ENCODE peak calls at places on chromosomes 1 and 21, in seven cellular contexts. Z, P, M, C, U, A and W are unnamed samples.

GRCh38 chr1:224517171-224517570 is 82.6 kb upstream of the WDR26 start:
- DNase-seq in A (no peak), U (no peak), C (no peak), Z (no peak), P (peak), M (no peak), W (no peak)

GRCh38 chr1:54495954-54496353 is 52.1 kb upstream of the ACOT11 start:
- DNase-seq in C (no peak), U (no peak), Z (no peak), P (no peak), M (no peak), A (no peak), W (no peak)

GRCh38 chr1:234848972-234849641 is 239.1 kb upstream of the IRF2BP2 start:
- DNase-seq in P (peak), U (no peak), C (no peak), M (peak), A (no peak), Z (no peak), W (no peak)

GRCh38 chr1:66331641-66332523 is 202.1 kb upstream of the SGIP1 start:
- DNase-seq in A (no peak), Z (peak), P (peak), M (peak), C (peak), U (peak), W (peak)

GRCh38 chr1:16338961-16339360 is 13.3 kb downstream of the FBXO42 start:
- DNase-seq in Z (no peak), A (no peak), C (no peak), P (no peak), U (no peak), M (no peak), W (no peak)

GRCh38 chr1:209621329-209621728 is 30.9 kb downstream of the LAMB3 start:
- DNase-seq in P (no peak), U (no peak), Z (no peak), M (no peak), A (no peak), C (no peak), W (no peak)

GRCh38 chr1:78688701-78689100 is 39.1 kb downstream of the IFI44 start:
- DNase-seq in U (no peak), M (peak), A (no peak), C (peak), P (peak), Z (no peak), W (no peak)

GRCh38 chr21:16330340-16331319 is 600.8 kb downstream of the USP25 start:
- DNase-seq in Z (no peak), P (peak), C (peak), M (peak), U (peak), A (no peak), W (peak)

GRCh38 chr1:42931911-42932422 is 26.7 kb downstream of the SLC2A1 start:
- DNase-seq in C (no peak), M (no peak), P (no peak), Z (peak), A (no peak), U (no peak), W (peak)

GRCh38 chr1:216670118-216670870 is 52.9 kb downstream of the ESRRG start:
- DNase-seq in A (no peak), C (peak), M (peak), Z (no peak), P (peak), U (no peak), W (peak)

GRCh38 chr1:33155877-33156538 is 25.8 kb downstream of the TRIM62 start:
- DNase-seq in M (no peak), C (no peak), U (no peak), A (no peak), Z (no peak), P (no peak), W (no peak)

GRCh38 chr21:45461369-45461750 is 56.4 kb downstream of the COL18A1 start:
- DNase-seq in Z (no peak), U (no peak), P (no peak), M (peak), A (no peak), C (no peak), W (no peak)

GRCh38 chr1:174114788-174115448 is 44.4 kb upstream of the RABGAP1L start:
- DNase-seq in C (peak), P (peak), Z (peak), M (peak), U (peak), A (no peak), W (peak)

GRCh38 chr1:60970081-60970509 is 112.3 kb upstream of the NFIA start:
- DNase-seq in A (no peak), Z (no peak), M (peak), C (peak), U (no peak), P (peak), W (no peak)

GRCh38 chr21:31370893-31371652 is 27.0 kb upstream of the TIAM1 start:
- DNase-seq in C (no peak), Z (no peak), A (no peak), P (peak), U (no peak), M (peak), W (no peak)

DNA sequence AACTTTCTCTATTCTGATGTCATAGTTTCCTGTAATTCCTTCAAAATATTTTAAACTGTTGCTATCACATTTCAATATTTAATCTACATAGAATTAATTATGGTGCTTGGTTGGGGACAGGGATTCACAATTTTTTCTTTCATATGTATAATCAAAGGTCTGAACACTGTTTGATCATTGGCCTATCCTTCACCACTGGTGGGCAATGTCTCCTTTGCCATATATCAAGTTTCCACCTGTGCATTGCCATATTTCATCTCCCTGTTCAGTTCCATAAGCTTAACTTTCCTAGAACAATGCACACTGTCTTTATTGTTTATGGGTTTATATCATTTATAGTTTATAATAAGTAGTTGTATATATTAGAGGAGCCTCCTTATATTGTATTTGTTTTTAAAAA is 374.9 kb upstream of the PTBP2 start:
- DNase-seq in P (no peak), U (no peak), A (no peak), M (no peak), Z (no peak), C (no peak), W (no peak)
- H2BK120ac ChIP-seq in P (no peak), U (no peak), A (no peak), M (no peak), Z (no peak), C (no peak), W (no peak)

GRCh38 chr1:27960762-27961645 is 1.2 kb downstream of the XKR8 start:
- DNase-seq in P (no peak), Z (no peak), C (no peak), U (no peak), A (no peak), M (peak), W (no peak)
- H2BK5ac ChIP-seq in P (no peak), Z (no peak), C (no peak), U (no peak), A (peak), M (no peak), W (no peak)

GRCh38 chr1:248699099-248699498 is 3.5 kb downstream of the OR14I1 start:
- DNase-seq in C (no peak), P (no peak), M (no peak), Z (no peak), A (no peak), U (no peak), W (no peak)
- H3K23ac ChIP-seq in C (no peak), P (no peak), M (no peak), Z (no peak), A (no peak), U (no peak), W (no peak)

GRCh38 chr1:70405780-70406416 is 5.2 kb upstream of the CTH start:
- DNase-seq in Z (no peak), M (no peak), P (no peak), A (no peak), U (no peak), C (no peak), W (no peak)

GRCh38 chr1:70403759-70404158 is 7.3 kb upstream of the CTH start:
- DNase-seq in U (no peak), Z (no peak), P (no peak), A (no peak), C (no peak), M (no peak), W (no peak)

GRCh38 chr1:70396607-70397006 is 14.5 kb upstream of the CTH start:
- DNase-seq in Z (no peak), U (no peak), M (no peak), P (no peak), C (no peak), A (no peak), W (no peak)

GRCh38 chr1:70397013-70397412 is 14.1 kb upstream of the CTH start:
- DNase-seq in A (no peak), P (no peak), Z (no peak), C (no peak), U (no peak), M (no peak), W (peak)

DNA sequence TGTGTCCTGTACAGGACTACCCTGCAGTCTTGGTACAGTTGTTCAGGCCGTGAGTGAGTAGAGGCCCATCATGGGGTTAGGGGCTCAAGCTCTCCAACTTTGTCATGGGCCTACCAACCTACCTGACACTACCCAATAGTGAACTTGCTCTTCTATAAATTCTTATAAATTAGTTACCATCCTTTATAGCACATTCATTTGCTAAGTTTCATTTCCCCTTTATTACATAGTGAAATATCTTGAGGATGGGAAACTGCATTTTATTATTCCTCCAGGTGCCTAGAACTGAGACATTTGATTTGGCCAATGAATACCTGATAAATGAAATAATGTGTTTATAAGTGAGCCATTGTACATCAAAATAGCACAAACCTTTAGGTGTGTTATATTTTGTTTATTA is 9.1 kb upstream of the CTH start:
- DNase-seq in Z (no peak), P (no peak), U (no peak), C (no peak), M (no peak), A (no peak), W (no peak)
- H2BK120ac ChIP-seq in Z (no peak), P (no peak), U (no peak), C (no peak), M (no peak), A (no peak), W (no peak)

DNA sequence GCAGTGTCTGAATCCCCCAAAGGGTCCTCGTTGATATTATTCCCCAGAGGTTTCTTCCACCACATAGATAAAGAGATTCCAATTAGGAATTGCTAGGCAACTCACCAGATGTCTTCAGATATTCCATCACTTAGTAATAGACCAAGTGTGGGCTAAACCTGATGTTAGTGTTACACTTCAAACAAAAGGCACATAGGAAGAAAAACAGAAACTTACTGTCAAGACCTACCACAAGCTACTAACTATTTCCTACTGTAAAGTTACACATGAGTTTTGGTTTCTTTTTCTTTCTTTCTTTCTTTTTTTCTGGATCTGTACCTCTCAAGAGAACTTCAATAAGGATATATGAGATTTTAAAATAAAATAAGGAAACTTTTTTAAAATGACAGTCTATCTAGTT is 879.1 kb upstream of the NEGR1 start:
- DNase-seq in M (no peak), C (no peak), U (no peak), A (no peak), Z (no peak), P (no peak), W (no peak)
- H2BK5ac ChIP-seq in M (no peak), C (no peak), U (no peak), A (no peak), Z (no peak), P (no peak), W (no peak)

GRCh38 chr1:30149226-30149625 is 574.2 kb downstream of the MATN1 start:
- DNase-seq in U (no peak), C (no peak), M (no peak), A (no peak), Z (no peak), P (no peak), W (no peak)
- H3K23ac ChIP-seq in U (no peak), C (no peak), M (no peak), A (no peak), Z (no peak), P (no peak), W (no peak)